ENCODE peak calls at places on chromosomes 11 and 22, in seven cellular contexts. One of them, this sample, is unnamed.

GRCh38 chr11:128497057-128497957 is 90.1 kb downstream of the ETS1 start:
- DNase-seq in pancreas: peak; percentile 61
- DNase-seq in left ventricle myocardium inferior: no peak
- DNase-seq in IMR-90: peak; percentile 99
- DNase-seq in uterus: peak; percentile 89
- DNase-seq in fibroblast of lung: peak; percentile 98
- DNase-seq in Panc1: peak; percentile 95
- DNase-seq in this sample: peak; percentile 87

GRCh38 chr11:109222730-109223129 is 199.3 kb upstream of the C11orf87 start:
- DNase-seq in fibroblast of lung: no peak
- DNase-seq in pancreas: no peak
- DNase-seq in IMR-90: no peak
- DNase-seq in left ventricle myocardium inferior: no peak
- DNase-seq in uterus: no peak
- DNase-seq in Panc1: no peak
- DNase-seq in this sample: no peak

GRCh38 chr22:28799834-28800307 is 498 bp downstream of the XBP1 start:
- DNase-seq in Panc1: no peak
- DNase-seq in left ventricle myocardium inferior: peak; percentile 80
- DNase-seq in uterus: peak; percentile 70
- DNase-seq in fibroblast of lung: peak; percentile 65
- DNase-seq in IMR-90: peak; percentile 54
- DNase-seq in pancreas: peak; percentile 59
- DNase-seq in this sample: peak; percentile 64

GRCh38 chr11:122922893-122923292 is 40.3 kb downstream of the JHY start:
- DNase-seq in pancreas: no peak
- DNase-seq in Panc1: no peak
- DNase-seq in fibroblast of lung: no peak
- DNase-seq in left ventricle myocardium inferior: no peak
- DNase-seq in uterus: no peak
- DNase-seq in IMR-90: no peak
- DNase-seq in this sample: no peak

GRCh38 chr22:39593931-39594285 is 23.4 kb downstream of the CACNA1I start:
- DNase-seq in pancreas: no peak
- DNase-seq in IMR-90: no peak
- DNase-seq in left ventricle myocardium inferior: no peak
- DNase-seq in uterus: no peak
- DNase-seq in fibroblast of lung: no peak
- DNase-seq in Panc1: no peak
- DNase-seq in this sample: no peak

GRCh38 chr11:6315811-6316425 is 4.4 kb downstream of the CAVIN3 start:
- DNase-seq in uterus: peak; percentile 65
- DNase-seq in fibroblast of lung: peak; percentile 71
- DNase-seq in pancreas: peak; percentile 49
- DNase-seq in Panc1: no peak
- DNase-seq in left ventricle myocardium inferior: peak; percentile 54
- DNase-seq in IMR-90: peak; percentile 65
- DNase-seq in this sample: peak; percentile 23

GRCh38 chr11:76670475-76671235 is at the start of gene LRRC32:
- DNase-seq in pancreas: no peak
- DNase-seq in IMR-90: no peak
- DNase-seq in uterus: peak; percentile 62
- DNase-seq in fibroblast of lung: no peak
- DNase-seq in left ventricle myocardium inferior: peak; percentile 75
- DNase-seq in Panc1: no peak
- DNase-seq in this sample: no peak

GRCh38 chr22:38729946-38730345 is 24.2 kb downstream of the GTPBP1 start:
- DNase-seq in IMR-90: no peak
- DNase-seq in fibroblast of lung: no peak
- DNase-seq in Panc1: no peak
- DNase-seq in pancreas: no peak
- DNase-seq in left ventricle myocardium inferior: no peak
- DNase-seq in uterus: no peak
- DNase-seq in this sample: no peak

GRCh38 chr11:85746640-85747039 is 60.6 kb upstream of the CCDC89 start:
- DNase-seq in uterus: no peak
- DNase-seq in pancreas: no peak
- DNase-seq in fibroblast of lung: no peak
- DNase-seq in Panc1: no peak
- DNase-seq in left ventricle myocardium inferior: no peak
- DNase-seq in IMR-90: no peak
- DNase-seq in this sample: no peak

GRCh38 chr11:45041556-45041955 is 90.9 kb upstream of the TP53I11 start:
- DNase-seq in IMR-90: no peak
- DNase-seq in Panc1: no peak
- DNase-seq in uterus: no peak
- DNase-seq in left ventricle myocardium inferior: no peak
- DNase-seq in fibroblast of lung: no peak
- DNase-seq in pancreas: no peak
- DNase-seq in this sample: no peak

GRCh38 chr11:66291706-66292542 is at the start of gene TMEM151A:
- DNase-seq in left ventricle myocardium inferior: no peak
- DNase-seq in fibroblast of lung: no peak
- DNase-seq in Panc1: no peak
- DNase-seq in pancreas: no peak
- DNase-seq in IMR-90: no peak
- DNase-seq in uterus: no peak
- DNase-seq in this sample: no peak

GRCh38 chr22:50688448-50688847 is 15.8 kb downstream of the SHANK3 start:
- DNase-seq in Panc1: no peak
- DNase-seq in IMR-90: no peak
- DNase-seq in uterus: no peak
- DNase-seq in fibroblast of lung: no peak
- DNase-seq in left ventricle myocardium inferior: no peak
- DNase-seq in pancreas: no peak
- DNase-seq in this sample: no peak

GRCh38 chr22:24434472-24435322 is 7.3 kb downstream of the ADORA2A start:
- DNase-seq in left ventricle myocardium inferior: no peak
- DNase-seq in IMR-90: no peak
- DNase-seq in fibroblast of lung: no peak
- DNase-seq in Panc1: no peak
- DNase-seq in pancreas: no peak
- DNase-seq in uterus: peak; percentile 45
- DNase-seq in this sample: no peak

GRCh38 chr11:47847892-47848635 is at the start of gene NUP160:
- DNase-seq in pancreas: peak; percentile 85
- DNase-seq in left ventricle myocardium inferior: peak; percentile 89
- DNase-seq in Panc1: no peak
- DNase-seq in fibroblast of lung: peak; percentile 45
- DNase-seq in uterus: peak; percentile 83
- DNase-seq in IMR-90: peak; percentile 29
- DNase-seq in this sample: peak; percentile 73

GRCh38 chr11:134048028-134048427 is 20.8 kb upstream of the JAM3 start:
- DNase-seq in left ventricle myocardium inferior: no peak
- DNase-seq in fibroblast of lung: no peak
- DNase-seq in Panc1: no peak
- DNase-seq in pancreas: no peak
- DNase-seq in uterus: peak; percentile 17
- DNase-seq in IMR-90: no peak
- DNase-seq in this sample: no peak

GRCh38 chr11:104623518-104623917 is 274.7 kb downstream of the CASP12 start:
- DNase-seq in pancreas: no peak
- DNase-seq in fibroblast of lung: peak; percentile 44
- DNase-seq in uterus: no peak
- DNase-seq in Panc1: peak; percentile 28
- DNase-seq in left ventricle myocardium inferior: no peak
- DNase-seq in IMR-90: peak; percentile 70
- DNase-seq in this sample: no peak

GRCh38 chr11:57649826-57650738 is at the start of gene YPEL4:
- DNase-seq in left ventricle myocardium inferior: peak; percentile 40
- DNase-seq in pancreas: no peak
- DNase-seq in Panc1: no peak
- DNase-seq in uterus: peak; percentile 79
- DNase-seq in IMR-90: peak; percentile 83
- DNase-seq in fibroblast of lung: peak; percentile 81
- DNase-seq in this sample: peak; percentile 58

GRCh38 chr11:105799263-105799662 is 189.4 kb downstream of the GRIA4 start:
- DNase-seq in Panc1: no peak
- DNase-seq in fibroblast of lung: no peak
- DNase-seq in pancreas: no peak
- DNase-seq in IMR-90: no peak
- DNase-seq in left ventricle myocardium inferior: no peak
- DNase-seq in uterus: no peak
- DNase-seq in this sample: no peak

GRCh38 chr11:63858628-63859550 is 20.0 kb downstream of the MARK2 start:
- DNase-seq in fibroblast of lung: peak; percentile 90
- DNase-seq in IMR-90: peak; percentile 90
- DNase-seq in left ventricle myocardium inferior: peak; percentile 27
- DNase-seq in Panc1: no peak
- DNase-seq in pancreas: no peak
- DNase-seq in uterus: peak; percentile 44
- DNase-seq in this sample: no peak

DNA sequence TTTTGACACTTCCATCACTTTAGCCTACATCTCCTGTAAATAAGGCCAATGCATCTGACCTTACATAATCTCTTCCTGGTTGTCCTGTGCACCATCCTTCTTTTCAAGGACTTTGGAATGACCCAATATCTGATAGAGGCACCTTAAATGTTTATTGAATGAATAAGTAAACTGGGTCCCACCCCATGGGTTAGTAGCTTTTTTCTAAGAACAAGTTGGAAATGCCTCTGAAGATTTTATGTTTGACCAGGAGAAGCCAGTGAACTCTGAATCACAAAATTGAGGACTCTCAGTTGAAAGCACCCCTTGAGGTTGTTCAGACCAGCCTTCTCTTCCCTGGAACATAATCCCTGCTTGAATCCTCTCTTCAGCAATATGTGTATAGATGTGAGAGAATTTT is 1.4 kb downstream of the RNF185 start:
- DNase-seq in fibroblast of lung: no peak
- DNase-seq in left ventricle myocardium inferior: no peak
- DNase-seq in IMR-90: no peak
- DNase-seq in pancreas: no peak
- DNase-seq in Panc1: no peak
- DNase-seq in uterus: no peak
- DNase-seq in this sample: no peak
- H3K27ac ChIP-seq in fibroblast of lung: peak overlapping the region; percentile 93
- H3K27ac ChIP-seq in left ventricle myocardium inferior: peak overlapping the region; percentile 92
- H3K27ac ChIP-seq in IMR-90: peak overlapping the region; percentile 25
- H3K27ac ChIP-seq in pancreas: no peak overlapping the region
- H3K27ac ChIP-seq in Panc1: no peak overlapping the region
- H3K27ac ChIP-seq in uterus: no peak overlapping the region
- H3K27ac ChIP-seq in this sample: no peak overlapping the region

GRCh38 chr22:46773074-46773473 is 10.6 kb downstream of the TBC1D22A start:
- DNase-seq in left ventricle myocardium inferior: no peak
- DNase-seq in uterus: no peak
- DNase-seq in IMR-90: no peak
- DNase-seq in pancreas: no peak
- DNase-seq in Panc1: no peak
- DNase-seq in fibroblast of lung: no peak
- DNase-seq in this sample: no peak
- H3K4me3 ChIP-seq in left ventricle myocardium inferior: no peak overlapping the region
- H3K4me3 ChIP-seq in uterus: no peak overlapping the region
- H3K4me3 ChIP-seq in IMR-90: no peak overlapping the region
- H3K4me3 ChIP-seq in pancreas: no peak overlapping the region
- H3K4me3 ChIP-seq in Panc1: no peak overlapping the region
- H3K4me3 ChIP-seq in fibroblast of lung: no peak overlapping the region
- H3K4me3 ChIP-seq in this sample: no peak overlapping the region

GRCh38 chr11:46351606-46352005 is 4.3 kb downstream of the DGKZ start:
- DNase-seq in Panc1: no peak
- DNase-seq in IMR-90: no peak
- DNase-seq in uterus: no peak
- DNase-seq in pancreas: no peak
- DNase-seq in fibroblast of lung: no peak
- DNase-seq in left ventricle myocardium inferior: no peak
- DNase-seq in this sample: no peak

GRCh38 chr11:46352063-46352841 is 5.0 kb downstream of the DGKZ start:
- DNase-seq in pancreas: peak; percentile 84
- DNase-seq in IMR-90: no peak
- DNase-seq in fibroblast of lung: peak; percentile 32
- DNase-seq in Panc1: no peak
- DNase-seq in left ventricle myocardium inferior: no peak
- DNase-seq in uterus: no peak
- DNase-seq in this sample: no peak

GRCh38 chr11:46351148-46351547 is 3.9 kb downstream of the DGKZ start:
- DNase-seq in IMR-90: no peak
- DNase-seq in left ventricle myocardium inferior: no peak
- DNase-seq in uterus: no peak
- DNase-seq in fibroblast of lung: no peak
- DNase-seq in Panc1: no peak
- DNase-seq in pancreas: no peak
- DNase-seq in this sample: no peak

GRCh38 chr11:46350695-46351094 is 3.4 kb downstream of the DGKZ start:
- DNase-seq in left ventricle myocardium inferior: no peak
- DNase-seq in pancreas: no peak
- DNase-seq in IMR-90: no peak
- DNase-seq in uterus: no peak
- DNase-seq in fibroblast of lung: no peak
- DNase-seq in Panc1: no peak
- DNase-seq in this sample: no peak

DNA sequence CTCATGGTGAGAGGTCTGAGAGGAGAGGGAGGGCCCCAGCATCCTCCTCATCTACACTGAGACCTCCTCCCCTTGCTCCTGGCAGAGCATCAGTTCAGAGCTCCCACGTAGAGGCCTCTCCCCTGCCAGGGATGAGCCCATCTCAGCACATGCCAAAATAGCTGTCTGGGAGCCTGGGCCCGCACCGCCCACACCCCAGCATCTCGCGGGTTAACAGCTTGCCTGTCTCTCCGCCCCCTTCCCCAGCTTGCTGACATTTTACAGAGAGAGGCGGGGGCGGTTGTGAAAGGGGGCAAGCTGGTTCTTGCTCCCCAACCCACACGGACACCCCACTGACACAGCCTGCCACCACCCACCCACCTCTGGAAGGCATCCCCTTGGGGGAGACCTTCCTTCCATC is 6.4 kb downstream of the DGKZ start:
- DNase-seq in fibroblast of lung: no peak
- DNase-seq in Panc1: no peak
- DNase-seq in uterus: no peak
- DNase-seq in left ventricle myocardium inferior: no peak
- DNase-seq in IMR-90: peak; percentile 50
- DNase-seq in pancreas: no peak
- DNase-seq in this sample: no peak
- H3K4me1 ChIP-seq in fibroblast of lung: peaks cover 6% of the 10 kb centered on the region
- H3K4me1 ChIP-seq in Panc1: peaks cover 30% of the 10 kb centered on the region
- H3K4me1 ChIP-seq in uterus: no peaks in the 10 kb centered on the region
- H3K4me1 ChIP-seq in left ventricle myocardium inferior: peaks cover 67% of the 10 kb centered on the region
- H3K4me1 ChIP-seq in IMR-90: peaks cover 14% of the 10 kb centered on the region
- H3K4me1 ChIP-seq in pancreas: peaks cover 40% of the 10 kb centered on the region
- H3K4me1 ChIP-seq in this sample: peaks cover 4% of the 10 kb centered on the region

GRCh38 chr22:40621309-40622151 is 15.0 kb downstream of the MRTFA start:
- DNase-seq in left ventricle myocardium inferior: no peak
- DNase-seq in fibroblast of lung: no peak
- DNase-seq in IMR-90: no peak
- DNase-seq in pancreas: no peak
- DNase-seq in uterus: no peak
- DNase-seq in Panc1: no peak
- DNase-seq in this sample: no peak

GRCh38 chr22:40624770-40625169 is 11.7 kb downstream of the MRTFA start:
- DNase-seq in pancreas: no peak
- DNase-seq in Panc1: no peak
- DNase-seq in IMR-90: no peak
- DNase-seq in uterus: no peak
- DNase-seq in fibroblast of lung: no peak
- DNase-seq in left ventricle myocardium inferior: no peak
- DNase-seq in this sample: no peak

GRCh38 chr22:40616578-40616977 is 19.9 kb downstream of the MRTFA start:
- DNase-seq in left ventricle myocardium inferior: no peak
- DNase-seq in pancreas: no peak
- DNase-seq in IMR-90: no peak
- DNase-seq in uterus: no peak
- DNase-seq in fibroblast of lung: no peak
- DNase-seq in Panc1: no peak
- DNase-seq in this sample: no peak

GRCh38 chr22:40618400-40618799 is 18.1 kb downstream of the MRTFA start:
- DNase-seq in Panc1: no peak
- DNase-seq in fibroblast of lung: no peak
- DNase-seq in uterus: no peak
- DNase-seq in left ventricle myocardium inferior: no peak
- DNase-seq in pancreas: no peak
- DNase-seq in IMR-90: no peak
- DNase-seq in this sample: no peak

GRCh38 chr22:40620464-40621046 is 16.0 kb downstream of the MRTFA start:
- DNase-seq in Panc1: no peak
- DNase-seq in uterus: no peak
- DNase-seq in fibroblast of lung: peak; percentile 21
- DNase-seq in left ventricle myocardium inferior: no peak
- DNase-seq in pancreas: no peak
- DNase-seq in IMR-90: peak; percentile 80
- DNase-seq in this sample: no peak
- H3K27ac ChIP-seq in Panc1: no peak overlapping the region
- H3K27ac ChIP-seq in uterus: no peak overlapping the region
- H3K27ac ChIP-seq in fibroblast of lung: no peak overlapping the region
- H3K27ac ChIP-seq in left ventricle myocardium inferior: no peak overlapping the region
- H3K27ac ChIP-seq in pancreas: no peak overlapping the region
- H3K27ac ChIP-seq in IMR-90: no peak overlapping the region
- H3K27ac ChIP-seq in this sample: no peak overlapping the region

This sample was measured in SJSA1.